ENCODE peak calls at places on chromosome 1, in seven cellular contexts. D is upper lobe of right lung, U is heart left ventricle, H is body of pancreas, P is WTC11, Q is left lung, N is pancreas. W is an unnamed sample.

GRCh38 chr1:236016083-236016482 is 48.8 kb downstream of the NID1 start:
- DNase-seq in D (no peak), U (peak), H (peak), P (no peak), Q (no peak), N (no peak), W (peak)

GRCh38 chr1:67791686-67792475 is 41.4 kb downstream of the GNG12 start:
- DNase-seq in D (no peak), U (no peak), H (peak), P (no peak), Q (no peak), N (no peak), W (peak)

GRCh38 chr1:18458133-18458750 is 22.5 kb upstream of the KLHDC7A start:
- DNase-seq in D (no peak), U (no peak), H (no peak), P (no peak), Q (no peak), N (peak), W (no peak)

GRCh38 chr1:184745929-184746583 is 8.6 kb downstream of the EDEM3 start:
- DNase-seq in D (no peak), U (no peak), H (no peak), P (no peak), Q (no peak), N (no peak), W (no peak)

GRCh38 chr1:244112046-244112445 is 61.0 kb downstream of the ZBTB18 start:
- DNase-seq in D (no peak), U (no peak), H (no peak), P (no peak), Q (no peak), N (no peak), W (no peak)

GRCh38 chr1:23381233-23381885 is 11.7 kb upstream of the ZNF436 start:
- DNase-seq in D (no peak), U (no peak), H (no peak), P (no peak), Q (no peak), N (no peak), W (no peak)

GRCh38 chr1:166905136-166905535 is 29.1 kb upstream of the TADA1 start:
- DNase-seq in D (no peak), U (no peak), H (no peak), P (no peak), Q (no peak), N (no peak), W (no peak)

GRCh38 chr1:86714159-86714558 is 9.8 kb downstream of the SH3GLB1 start:
- DNase-seq in D (no peak), U (no peak), H (no peak), P (no peak), Q (no peak), N (no peak), W (no peak)

GRCh38 chr1:27562021-27562420 is 41.9 kb downstream of the AHDC1 start:
- DNase-seq in D (no peak), U (no peak), H (no peak), P (no peak), Q (no peak), N (no peak), W (no peak)

GRCh38 chr1:187631984-187632383 is 803.2 kb downstream of the PLA2G4A start:
- DNase-seq in D (no peak), U (no peak), H (no peak), P (no peak), Q (no peak), N (no peak), W (no peak)

GRCh38 chr1:23263380-23263887 is 46.1 kb upstream of the HTR1D start:
- DNase-seq in D (no peak), U (no peak), H (no peak), P (no peak), Q (no peak), N (no peak), W (no peak)

GRCh38 chr1:34900775-34901502 is 28.5 kb downstream of the DLGAP3 start:
- DNase-seq in D (no peak), U (no peak), H (no peak), P (no peak), Q (no peak), N (no peak), W (no peak)

DNA sequence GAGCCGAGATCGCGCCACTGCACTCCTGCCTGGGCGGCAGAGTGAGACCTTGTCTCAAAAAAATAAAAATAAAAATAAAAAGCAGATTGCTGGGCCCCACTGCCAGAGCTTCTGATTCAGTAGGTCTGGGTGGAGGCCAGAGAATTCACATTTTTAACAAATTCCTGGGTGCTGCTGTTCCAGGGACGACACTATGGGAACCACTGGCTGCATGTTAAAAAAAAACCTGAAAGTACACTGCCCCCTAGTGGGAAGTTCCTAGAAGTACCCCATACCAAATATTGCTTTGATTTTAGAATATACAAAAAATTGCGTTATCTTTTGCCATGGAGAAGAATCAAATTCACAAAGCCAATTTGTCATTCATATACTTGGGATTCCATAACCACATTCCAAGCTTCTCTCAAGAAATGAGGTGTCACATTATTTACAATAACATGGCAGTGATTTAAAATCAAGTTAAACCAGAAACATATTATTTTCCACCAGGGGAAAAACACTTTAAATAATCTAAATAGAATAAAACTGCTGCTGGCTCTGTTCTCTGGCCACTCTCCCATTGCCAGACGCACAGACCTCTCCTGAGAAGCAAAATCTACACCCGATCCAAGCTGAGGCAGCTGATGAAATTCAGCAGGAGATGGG is 27.4 kb downstream of the SYF2 start:
- DNase-seq in D (peak), U (no peak), H (peak), P (no peak), Q (no peak), N (no peak), W (no peak)
- TF ChIP-seq CTCF in D (peak), U (peak), H (peak), P (peak), Q (peak), N (peak), W (peak)

DNA sequence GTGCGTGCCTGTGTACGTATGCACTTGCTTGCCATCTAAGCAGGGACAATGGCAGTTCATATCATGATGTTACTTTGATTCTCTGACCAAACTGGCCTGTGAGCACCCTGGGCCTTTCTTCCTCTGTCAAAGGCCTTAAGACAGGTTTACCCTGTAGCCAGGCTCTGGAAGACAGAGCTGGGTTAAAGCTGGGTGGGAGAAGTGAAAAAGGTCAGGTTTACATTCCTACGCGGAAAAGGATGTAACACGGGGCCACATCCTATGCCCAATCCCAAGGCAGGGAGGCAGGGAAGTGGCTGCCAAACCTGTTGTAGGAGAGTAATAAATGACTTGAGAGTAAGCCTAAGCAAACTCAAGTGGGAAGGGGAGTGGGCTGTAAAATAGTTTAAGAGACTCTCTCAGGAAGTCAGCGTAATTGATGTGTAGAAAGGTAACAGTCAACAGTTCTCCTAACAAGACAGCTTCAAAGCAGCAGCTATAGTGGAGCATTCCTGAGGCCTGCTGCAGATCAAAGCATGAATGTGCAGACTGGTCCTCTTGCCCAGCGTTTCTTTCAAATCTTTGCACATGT is 42.7 kb downstream of the LAMC2 start:
- DNase-seq in D (no peak), U (no peak), H (no peak), P (no peak), Q (no peak), N (no peak), W (no peak)
- TF ChIP-seq CTCF in D (no peak), U (no peak), H (no peak), P (no peak), Q (no peak), N (no peak), W (no peak)

GRCh38 chr1:216832192-216832591 is 109.0 kb upstream of the ESRRG start:
- DNase-seq in D (no peak), U (no peak), H (no peak), P (no peak), Q (no peak), N (no peak), W (no peak)
- TF ChIP-seq CTCF in D (no peak), U (no peak), H (no peak), P (no peak), Q (no peak), N (no peak), W (no peak)

GRCh38 chr1:113669988-113670387 is 89.3 kb downstream of the PHTF1 start:
- DNase-seq in D (no peak), U (no peak), H (no peak), P (no peak), Q (no peak), N (no peak), W (no peak)
- TF ChIP-seq CTCF in D (no peak), U (no peak), H (no peak), P (no peak), Q (no peak), N (no peak), W (no peak)

DNA sequence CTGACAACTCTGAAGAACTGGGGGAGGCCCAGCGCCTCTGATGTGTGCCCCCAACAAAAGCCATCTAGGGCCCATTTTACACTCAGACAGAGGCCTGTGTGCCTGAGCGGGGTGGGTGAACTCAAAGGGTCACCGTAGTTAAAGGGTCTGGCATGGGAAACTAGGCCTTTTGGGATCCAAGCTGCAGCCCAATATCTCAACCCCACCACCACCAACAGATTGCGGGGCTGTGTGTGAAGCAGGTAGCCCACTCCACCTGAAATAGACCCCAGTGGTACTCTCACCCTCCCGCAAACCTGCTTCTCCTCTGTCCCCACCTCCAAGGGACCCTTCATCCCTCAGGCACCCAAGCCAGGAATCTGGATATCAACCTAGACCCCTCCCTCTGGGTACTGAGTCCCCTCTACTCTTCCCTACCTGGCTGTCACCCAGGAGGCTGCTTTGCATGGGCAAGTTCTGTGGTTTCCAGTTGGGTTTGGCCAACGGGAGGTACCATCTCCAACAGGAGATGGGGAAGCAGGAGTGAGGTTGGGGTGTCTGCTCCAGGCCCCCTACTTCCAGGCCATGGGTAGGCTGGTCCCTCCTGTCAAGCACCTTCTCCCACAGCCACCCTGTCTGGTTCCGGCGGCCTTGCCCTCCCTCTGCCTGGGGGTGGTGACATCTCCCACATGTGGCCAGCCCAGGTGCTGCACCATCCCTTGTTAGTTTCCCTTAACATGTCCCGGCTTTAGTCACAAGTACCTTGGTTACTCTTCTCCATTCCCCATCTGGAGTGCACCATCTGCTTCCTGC is 35.2 kb upstream of the LRP8 start:
- DNase-seq in D (peak), U (peak), H (no peak), P (peak), Q (no peak), N (peak), W (no peak)
- TF ChIP-seq CTCF in D (no peak), U (no peak), H (no peak), P (no peak), Q (no peak), N (no peak), W (no peak)

GRCh38 chr1:147591246-147591891 is 50.1 kb downstream of the BCL9 start:
- DNase-seq in D (no peak), U (no peak), H (no peak), P (no peak), Q (no peak), N (no peak), W (no peak)

GRCh38 chr1:147591993-147592392 is 50.7 kb downstream of the BCL9 start:
- DNase-seq in D (no peak), U (no peak), H (no peak), P (no peak), Q (no peak), N (no peak), W (no peak)

GRCh38 chr1:147581459-147581858 is 40.2 kb downstream of the BCL9 start:
- DNase-seq in D (no peak), U (no peak), H (no peak), P (no peak), Q (no peak), N (no peak), W (no peak)

GRCh38 chr1:147585640-147586383 is 44.5 kb downstream of the BCL9 start:
- DNase-seq in D (no peak), U (no peak), H (no peak), P (no peak), Q (no peak), N (no peak), W (no peak)

GRCh38 chr1:147586412-147586811 is 45.1 kb downstream of the BCL9 start:
- DNase-seq in D (no peak), U (no peak), H (no peak), P (peak), Q (no peak), N (no peak), W (no peak)
- TF ChIP-seq CTCF in D (no peak), U (no peak), H (no peak), P (no peak), Q (no peak), N (no peak), W (no peak)

GRCh38 chr1:180563013-180563827 is 4.5 kb downstream of the OVAAL start:
- DNase-seq in D (no peak), U (peak), H (no peak), P (no peak), Q (no peak), N (no peak), W (no peak)
- TF ChIP-seq CTCF in D (no peak), U (no peak), H (no peak), P (no peak), Q (no peak), N (no peak), W (no peak)

GRCh38 chr1:46021046-46021822 is 111.2 kb downstream of the PIK3R3 start:
- DNase-seq in D (peak), U (no peak), H (no peak), P (no peak), Q (no peak), N (no peak), W (no peak)
- TF ChIP-seq CTCF in D (no peak), U (no peak), H (no peak), P (no peak), Q (no peak), N (no peak), W (no peak)

GRCh38 chr1:11858968-11859871 is 475 bp upstream of the NPPB start:
- DNase-seq in D (peak), U (peak), H (peak), P (peak), Q (no peak), N (peak), W (no peak)
- TF ChIP-seq CTCF in D (peak), U (no peak), H (peak), P (no peak), Q (peak), N (no peak), W (peak)

W was measured in ascending aorta.